ENCODE peak calls at places on chromosomes 5 and 9, in six cellular contexts. One of them, this sample, is unnamed.

GRCh38 chr9:71980266-71981018 is 69.0 kb downstream of the C9orf85 start:
- DNase-seq in astrocyte of the cerebellum: no peak
- DNase-seq in mammary epithelial cell: no peak
- DNase-seq in transverse colon: no peak
- DNase-seq in heart left ventricle: no peak
- DNase-seq in left ventricle myocardium inferior: no peak
- DNase-seq in this sample: no peak

GRCh38 chr9:70340572-70340971 is 73.9 kb downstream of the KLF9 start:
- DNase-seq in mammary epithelial cell: no peak
- DNase-seq in transverse colon: no peak
- DNase-seq in left ventricle myocardium inferior: no peak
- DNase-seq in astrocyte of the cerebellum: peak; percentile 26
- DNase-seq in heart left ventricle: no peak
- DNase-seq in this sample: no peak

GRCh38 chr9:107491081-107492053 is 1.8 kb upstream of the KLF4 start:
- DNase-seq in mammary epithelial cell: no peak
- DNase-seq in left ventricle myocardium inferior: peak; percentile 34
- DNase-seq in astrocyte of the cerebellum: no peak
- DNase-seq in heart left ventricle: no peak
- DNase-seq in transverse colon: peak; percentile 35
- DNase-seq in this sample: no peak

GRCh38 chr9:69674741-69675438 is 2.7 kb upstream of the APBA1 start:
- DNase-seq in heart left ventricle: no peak
- DNase-seq in transverse colon: no peak
- DNase-seq in mammary epithelial cell: peak; percentile 45
- DNase-seq in astrocyte of the cerebellum: no peak
- DNase-seq in left ventricle myocardium inferior: no peak
- DNase-seq in this sample: peak; percentile 68

GRCh38 chr5:128081111-128081865 is 2.3 kb upstream of the SLC12A2 start:
- DNase-seq in heart left ventricle: no peak
- DNase-seq in astrocyte of the cerebellum: no peak
- DNase-seq in mammary epithelial cell: no peak
- DNase-seq in transverse colon: no peak
- DNase-seq in left ventricle myocardium inferior: no peak
- DNase-seq in this sample: no peak

GRCh38 chr5:152532714-152533113 is 127.6 kb upstream of the NMUR2 start:
- DNase-seq in left ventricle myocardium inferior: no peak
- DNase-seq in transverse colon: no peak
- DNase-seq in heart left ventricle: no peak
- DNase-seq in astrocyte of the cerebellum: peak; percentile 67
- DNase-seq in mammary epithelial cell: peak; percentile 45
- DNase-seq in this sample: no peak

GRCh38 chr9:5971740-5972139 is 43.7 kb downstream of the RANBP6 start:
- DNase-seq in astrocyte of the cerebellum: peak; percentile 1
- DNase-seq in heart left ventricle: no peak
- DNase-seq in left ventricle myocardium inferior: no peak
- DNase-seq in mammary epithelial cell: peak; percentile 23
- DNase-seq in transverse colon: no peak
- DNase-seq in this sample: no peak

GRCh38 chr5:168885324-168886120 is 306.4 kb upstream of the PANK3 start:
- DNase-seq in transverse colon: no peak
- DNase-seq in heart left ventricle: peak; percentile 71
- DNase-seq in left ventricle myocardium inferior: peak; percentile 59
- DNase-seq in astrocyte of the cerebellum: no peak
- DNase-seq in mammary epithelial cell: no peak
- DNase-seq in this sample: no peak

GRCh38 chr5:96649251-96649937 is 12.8 kb upstream of the CAST start:
- DNase-seq in heart left ventricle: no peak
- DNase-seq in astrocyte of the cerebellum: no peak
- DNase-seq in left ventricle myocardium inferior: no peak
- DNase-seq in mammary epithelial cell: no peak
- DNase-seq in transverse colon: no peak
- DNase-seq in this sample: no peak

GRCh38 chr5:176878906-176879662 is 20.1 kb downstream of the HK3 start:
- DNase-seq in transverse colon: no peak
- DNase-seq in astrocyte of the cerebellum: no peak
- DNase-seq in heart left ventricle: peak; percentile 34
- DNase-seq in left ventricle myocardium inferior: no peak
- DNase-seq in mammary epithelial cell: no peak
- DNase-seq in this sample: no peak

GRCh38 chr5:145218019-145218418 is 617.1 kb downstream of the PRELID2 start:
- DNase-seq in mammary epithelial cell: no peak
- DNase-seq in left ventricle myocardium inferior: no peak
- DNase-seq in astrocyte of the cerebellum: no peak
- DNase-seq in heart left ventricle: no peak
- DNase-seq in transverse colon: no peak
- DNase-seq in this sample: no peak

GRCh38 chr9:133944746-133945135 is 47.4 kb downstream of the VAV2 start:
- DNase-seq in transverse colon: no peak
- DNase-seq in astrocyte of the cerebellum: peak; percentile 78
- DNase-seq in mammary epithelial cell: peak; percentile 94
- DNase-seq in left ventricle myocardium inferior: peak; percentile 9
- DNase-seq in heart left ventricle: peak; percentile 65
- DNase-seq in this sample: no peak

GRCh38 chr9:4333787-4334186 is 33.9 kb upstream of the GLIS3 start:
- DNase-seq in transverse colon: no peak
- DNase-seq in heart left ventricle: no peak
- DNase-seq in mammary epithelial cell: no peak
- DNase-seq in astrocyte of the cerebellum: no peak
- DNase-seq in left ventricle myocardium inferior: no peak
- DNase-seq in this sample: no peak

DNA sequence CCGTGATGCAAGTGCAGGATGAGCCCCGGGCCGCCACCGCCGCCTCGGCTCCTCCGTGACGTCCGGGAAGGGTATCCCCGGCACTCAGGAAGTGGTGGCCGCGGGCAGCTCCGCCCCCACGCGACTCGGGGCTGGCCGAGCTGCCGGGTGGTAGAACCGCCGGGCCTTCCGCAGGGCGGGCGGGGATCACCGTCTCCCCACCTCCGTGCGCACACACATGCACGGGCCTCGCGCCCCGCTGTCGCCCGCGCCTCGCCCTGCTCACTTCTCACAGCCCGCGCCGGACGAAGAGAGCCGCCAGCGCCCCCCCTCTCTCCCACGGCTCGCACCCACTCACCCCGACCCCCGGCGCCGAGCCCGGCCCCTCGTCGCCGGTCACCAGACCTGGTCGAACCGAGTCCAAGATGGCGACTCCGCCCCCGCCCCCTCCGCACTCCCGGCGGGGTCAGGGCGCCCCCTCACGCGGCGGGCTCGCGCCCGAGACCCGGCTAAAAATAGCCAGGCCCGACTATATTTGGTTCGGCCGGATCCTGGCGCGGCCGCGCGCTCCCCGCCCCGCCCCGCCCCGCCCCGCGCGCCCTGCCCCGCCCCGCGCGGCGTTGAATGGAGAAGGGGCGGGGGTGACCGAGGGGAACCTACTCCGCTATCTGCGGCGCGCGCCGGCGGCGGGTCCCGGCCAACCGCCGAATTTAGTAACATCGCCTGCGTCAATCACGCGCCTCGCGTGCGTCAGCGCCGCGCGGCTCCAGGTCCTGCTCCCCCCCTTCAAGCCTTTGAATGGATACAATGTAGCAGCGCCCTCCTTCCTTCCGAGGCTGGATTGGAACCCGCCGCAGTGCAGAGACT is 2.0 kb upstream of the NR4A3 start:
- DNase-seq in heart left ventricle: peak; percentile 96
- DNase-seq in transverse colon: peak; percentile 92
- DNase-seq in astrocyte of the cerebellum: peak; percentile 84
- DNase-seq in left ventricle myocardium inferior: peak; percentile 94
- DNase-seq in mammary epithelial cell: peak; percentile 91
- DNase-seq in this sample: peak; percentile 87
- TF ChIP-seq CTCF in heart left ventricle: no peak
- TF ChIP-seq CTCF in transverse colon: no peak
- TF ChIP-seq CTCF in astrocyte of the cerebellum: peak; percentile 16
- TF ChIP-seq CTCF in left ventricle myocardium inferior: no peak
- TF ChIP-seq CTCF in mammary epithelial cell: no peak
- TF ChIP-seq CTCF in this sample: no peak

GRCh38 chr5:52987711-52988329 is 1.3 kb upstream of the ITGA2 start:
- DNase-seq in astrocyte of the cerebellum: no peak
- DNase-seq in left ventricle myocardium inferior: no peak
- DNase-seq in transverse colon: no peak
- DNase-seq in heart left ventricle: no peak
- DNase-seq in mammary epithelial cell: peak; percentile 99
- DNase-seq in this sample: no peak
- H3K4me3 ChIP-seq in astrocyte of the cerebellum: no peak overlapping the region
- H3K4me3 ChIP-seq in left ventricle myocardium inferior: no peak overlapping the region
- H3K4me3 ChIP-seq in transverse colon: no peak overlapping the region
- H3K4me3 ChIP-seq in heart left ventricle: no peak overlapping the region
- H3K4me3 ChIP-seq in mammary epithelial cell: peak overlapping the region; percentile 95
- H3K4me3 ChIP-seq in this sample: no peak overlapping the region

GRCh38 chr5:150164211-150164610 is 2.4 kb upstream of the CDX1 start:
- DNase-seq in left ventricle myocardium inferior: no peak
- DNase-seq in astrocyte of the cerebellum: no peak
- DNase-seq in heart left ventricle: no peak
- DNase-seq in transverse colon: no peak
- DNase-seq in mammary epithelial cell: no peak
- DNase-seq in this sample: no peak

GRCh38 chr5:150163035-150163434 is 3.5 kb upstream of the CDX1 start:
- DNase-seq in astrocyte of the cerebellum: no peak
- DNase-seq in left ventricle myocardium inferior: no peak
- DNase-seq in heart left ventricle: no peak
- DNase-seq in mammary epithelial cell: no peak
- DNase-seq in transverse colon: no peak
- DNase-seq in this sample: no peak

GRCh38 chr5:150162142-150162513 is 4.5 kb upstream of the CDX1 start:
- DNase-seq in heart left ventricle: no peak
- DNase-seq in mammary epithelial cell: no peak
- DNase-seq in left ventricle myocardium inferior: no peak
- DNase-seq in transverse colon: peak; percentile 88
- DNase-seq in astrocyte of the cerebellum: no peak
- DNase-seq in this sample: no peak

GRCh38 chr5:150164640-150165039 is 1.9 kb upstream of the CDX1 start:
- DNase-seq in transverse colon: peak; percentile 63
- DNase-seq in left ventricle myocardium inferior: peak; percentile 39
- DNase-seq in heart left ventricle: no peak
- DNase-seq in astrocyte of the cerebellum: no peak
- DNase-seq in mammary epithelial cell: no peak
- DNase-seq in this sample: no peak

DNA sequence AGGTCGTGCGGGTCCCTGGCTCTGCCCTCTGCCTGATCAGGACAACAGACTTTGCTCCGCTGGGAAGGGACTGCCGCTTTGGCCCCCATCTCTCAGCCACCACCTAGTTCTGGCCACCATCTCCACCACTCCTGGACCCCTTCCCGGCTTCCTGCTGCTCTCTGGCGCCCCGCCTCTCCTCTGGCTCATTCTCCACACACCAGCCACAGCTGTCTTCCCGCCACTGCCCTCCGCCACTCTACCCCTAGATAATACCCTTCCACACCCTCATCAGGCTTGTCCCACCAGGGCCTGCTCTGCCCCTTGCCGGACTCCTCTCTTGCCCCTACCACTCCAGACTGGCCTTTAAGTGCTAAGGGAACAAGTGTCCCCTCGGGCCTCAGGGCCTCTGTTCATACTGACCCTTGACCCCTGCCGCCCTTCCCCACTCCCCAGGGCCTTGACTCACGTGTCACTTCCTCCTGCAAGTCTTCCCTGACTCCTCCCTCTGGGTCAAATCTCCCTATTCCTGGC is 3.0 kb upstream of the CDX1 start:
- DNase-seq in mammary epithelial cell: no peak
- DNase-seq in left ventricle myocardium inferior: peak; percentile 82
- DNase-seq in transverse colon: peak; percentile 78
- DNase-seq in heart left ventricle: peak; percentile 83
- DNase-seq in astrocyte of the cerebellum: no peak
- DNase-seq in this sample: no peak
- TF ChIP-seq CTCF in mammary epithelial cell: no peak
- TF ChIP-seq CTCF in left ventricle myocardium inferior: no peak
- TF ChIP-seq CTCF in transverse colon: no peak
- TF ChIP-seq CTCF in heart left ventricle: no peak
- TF ChIP-seq CTCF in astrocyte of the cerebellum: peak; percentile 3
- TF ChIP-seq CTCF in this sample: peak; percentile 30

DNA sequence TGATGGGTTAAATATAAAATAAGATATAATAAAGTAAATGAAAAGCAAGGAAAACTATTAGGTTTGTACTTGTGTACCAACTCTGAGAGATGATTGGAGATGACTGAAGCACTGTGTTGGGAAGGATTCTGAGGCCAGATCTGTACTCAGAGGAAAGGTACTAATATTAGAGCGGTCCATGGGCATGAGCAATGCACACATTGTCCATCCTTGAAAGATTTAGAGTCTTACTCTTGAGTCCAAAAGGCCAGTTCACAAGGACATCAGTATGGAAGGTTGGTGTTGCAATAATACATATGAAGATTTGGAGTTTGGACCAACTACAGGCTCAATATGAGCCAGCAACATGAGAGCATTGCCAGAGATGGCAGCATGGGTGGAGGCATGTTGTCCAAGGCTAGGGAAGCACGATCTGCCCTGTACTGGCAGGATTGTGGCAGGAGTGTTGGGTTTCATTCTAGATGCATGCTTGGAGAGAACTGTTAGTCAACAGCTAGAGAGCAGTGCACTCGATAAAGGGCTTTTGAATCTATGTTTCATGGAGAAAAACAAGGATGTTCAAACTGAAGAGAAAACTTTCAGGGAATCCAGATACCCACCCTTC is 84.4 kb downstream of the TMEM215 start:
- DNase-seq in mammary epithelial cell: no peak
- DNase-seq in astrocyte of the cerebellum: no peak
- DNase-seq in heart left ventricle: no peak
- DNase-seq in left ventricle myocardium inferior: no peak
- DNase-seq in transverse colon: no peak
- DNase-seq in this sample: no peak
- H3K4me3 ChIP-seq in mammary epithelial cell: no peak overlapping the region
- H3K4me3 ChIP-seq in astrocyte of the cerebellum: no peak overlapping the region
- H3K4me3 ChIP-seq in heart left ventricle: no peak overlapping the region
- H3K4me3 ChIP-seq in left ventricle myocardium inferior: no peak overlapping the region
- H3K4me3 ChIP-seq in transverse colon: no peak overlapping the region
- H3K4me3 ChIP-seq in this sample: no peak overlapping the region

DNA sequence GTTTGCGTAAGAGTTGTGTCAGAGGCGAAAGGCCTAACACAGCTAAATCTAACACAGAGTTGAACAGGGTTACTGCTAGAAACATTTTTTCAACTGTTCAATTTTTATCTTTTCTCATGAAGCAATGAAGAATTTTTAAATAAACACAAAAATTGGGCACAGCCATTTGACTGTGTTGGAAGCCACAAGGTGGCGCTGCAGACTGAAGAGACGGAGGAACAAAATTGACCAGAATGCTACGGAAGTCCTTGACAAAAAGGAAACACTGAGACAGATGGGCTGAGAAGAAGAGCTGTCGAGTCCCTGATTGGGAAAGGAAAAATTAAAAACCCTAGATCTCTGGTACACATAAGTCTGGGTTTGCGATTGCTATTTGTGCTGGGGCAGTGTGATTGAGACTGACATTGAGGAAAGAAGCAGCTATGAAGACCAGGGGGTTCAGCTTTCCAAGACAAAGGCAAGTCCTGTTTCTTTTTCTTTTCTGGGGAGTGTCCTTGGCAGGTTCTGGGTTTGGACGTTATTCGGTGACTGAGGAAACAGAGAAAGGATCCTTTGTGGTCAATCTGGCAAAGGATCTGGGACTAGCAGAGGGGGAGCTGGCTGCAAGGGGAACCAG is at the start of gene PCDHB9:
- DNase-seq in mammary epithelial cell: peak; percentile 17
- DNase-seq in left ventricle myocardium inferior: no peak
- DNase-seq in heart left ventricle: no peak
- DNase-seq in transverse colon: no peak
- DNase-seq in astrocyte of the cerebellum: no peak
- DNase-seq in this sample: no peak
- TF ChIP-seq CTCF in mammary epithelial cell: peak; percentile 45
- TF ChIP-seq CTCF in left ventricle myocardium inferior: peak; percentile 37
- TF ChIP-seq CTCF in heart left ventricle: peak; percentile 32
- TF ChIP-seq CTCF in transverse colon: peak; percentile 12
- TF ChIP-seq CTCF in astrocyte of the cerebellum: peak; percentile 14
- TF ChIP-seq CTCF in this sample: no peak

GRCh38 chr9:96612105-96612965 is 7.3 kb downstream of the CDC14B start:
- DNase-seq in transverse colon: peak; percentile 52
- DNase-seq in astrocyte of the cerebellum: peak; percentile 37
- DNase-seq in heart left ventricle: peak; percentile 66
- DNase-seq in mammary epithelial cell: peak; percentile 69
- DNase-seq in left ventricle myocardium inferior: peak; percentile 50
- DNase-seq in this sample: peak; percentile 71
- H3K4me3 ChIP-seq in transverse colon: no peak overlapping the region
- H3K4me3 ChIP-seq in astrocyte of the cerebellum: peak overlapping the region; percentile 4
- H3K4me3 ChIP-seq in heart left ventricle: peak overlapping the region; percentile 5
- H3K4me3 ChIP-seq in mammary epithelial cell: no peak overlapping the region
- H3K4me3 ChIP-seq in left ventricle myocardium inferior: peak overlapping the region; percentile 43
- H3K4me3 ChIP-seq in this sample: peak overlapping the region; percentile 41

This sample was measured in AG04450.